ENCODE peak calls at places on chromosomes 16 and 17, in six cellular contexts. N is stomach; W is A549; E is CD4-positive, alpha-beta memory T cell; K is ovary; A is fibroblast of lung. B is an unnamed sample.
A peak's percentile ranks its signal among the peaks of the same experiment; 100 is the strongest.

GRCh38 chr16:53865492-53865863 is 161.5 kb downstream of the FTO start:
- DNase-seq in K (no peak), E (no peak), A (peak; percentile 72), W (peak; percentile 3), N (no peak), B (no peak)

GRCh38 chr17:8220783-8221662 is 10.6 kb upstream of the AURKB start:
- DNase-seq in A (peak; percentile 91), W (peak; percentile 91), N (peak; percentile 90), E (peak; percentile 84), K (peak; percentile 96), B (peak; percentile 92)

GRCh38 chr17:48102700-48103378 is 1.6 kb upstream of the CBX1 start:
- DNase-seq in E (no peak), A (no peak), W (no peak), K (no peak), N (no peak), B (no peak)

GRCh38 chr16:87956169-87956770 is 5.0 kb downstream of the BANP start:
- DNase-seq in N (no peak), K (no peak), E (peak; percentile 79), W (no peak), A (peak; percentile 71), B (no peak)

GRCh38 chr17:66865151-66865550 is 30.2 kb downstream of the CACNG5 start:
- DNase-seq in A (no peak), E (no peak), K (no peak), W (no peak), N (no peak), B (no peak)

GRCh38 chr16:75198135-75198600 is 8.8 kb downstream of the CTRB2 start:
- DNase-seq in E (no peak), N (peak; percentile 24), K (peak; percentile 2), A (no peak), W (no peak), B (no peak)

GRCh38 chr17:27985306-27985705 is 57.2 kb upstream of the NLK start:
- DNase-seq in A (no peak), N (no peak), K (no peak), W (no peak), E (no peak), B (no peak)

GRCh38 chr17:33049781-33050414 is 58.3 kb downstream of the SPACA3 start:
- DNase-seq in W (peak; percentile 76), E (peak; percentile 9), N (peak; percentile 62), A (peak; percentile 9), K (peak; percentile 29), B (peak; percentile 45)

GRCh38 chr17:37273419-37274051 is 102.2 kb upstream of the C17orf78 start:
- DNase-seq in A (peak; percentile 18), N (no peak), W (no peak), K (no peak), E (no peak), B (no peak)

GRCh38 chr17:42230225-42230624 is 35.9 kb upstream of the GHDC start:
- DNase-seq in E (no peak), A (no peak), N (no peak), W (no peak), K (no peak), B (peak; percentile 1)

GRCh38 chr17:81815646-81815985 is 11.7 kb downstream of the GCGR start:
- DNase-seq in A (no peak), E (no peak), W (no peak), K (no peak), N (no peak), B (no peak)

GRCh38 chr17:56937688-56938087 is 23.2 kb downstream of the COIL start:
- DNase-seq in W (no peak), A (no peak), E (no peak), N (no peak), K (no peak), B (no peak)

GRCh38 chr17:32335647-32336046 is 6.3 kb downstream of the C17orf75 start:
- DNase-seq in W (no peak), E (no peak), N (no peak), A (peak; percentile 89), K (no peak), B (peak; percentile 20)

DNA sequence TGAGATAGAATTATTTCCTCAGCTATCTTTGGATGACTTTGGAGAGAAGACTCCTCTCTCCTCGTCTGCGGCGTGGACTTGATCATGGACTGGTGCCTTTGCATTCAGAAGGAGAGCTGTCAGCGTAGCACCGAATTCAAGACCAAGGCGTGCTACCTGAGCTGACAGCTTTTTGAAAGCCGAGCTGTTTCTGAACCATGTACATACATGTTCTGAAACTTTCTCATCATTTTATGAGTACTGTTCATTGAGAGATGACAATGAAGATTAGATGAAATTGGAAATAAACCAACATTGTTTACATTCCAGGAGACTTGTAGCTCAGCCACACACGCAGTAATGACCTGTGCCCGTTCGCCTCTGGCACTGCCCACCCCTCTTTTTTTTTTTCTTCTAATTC is 21.5 kb upstream of the ENDOV start:
- DNase-seq in K (no peak), W (no peak), A (no peak), E (no peak), N (no peak), B (no peak)
- H3K27ac ChIP-seq in K (no peak overlapping the region), W (no peak overlapping the region), A (no peak overlapping the region), E (no peak overlapping the region), N (no peak overlapping the region), B (peak overlapping the region; percentile 71)

DNA sequence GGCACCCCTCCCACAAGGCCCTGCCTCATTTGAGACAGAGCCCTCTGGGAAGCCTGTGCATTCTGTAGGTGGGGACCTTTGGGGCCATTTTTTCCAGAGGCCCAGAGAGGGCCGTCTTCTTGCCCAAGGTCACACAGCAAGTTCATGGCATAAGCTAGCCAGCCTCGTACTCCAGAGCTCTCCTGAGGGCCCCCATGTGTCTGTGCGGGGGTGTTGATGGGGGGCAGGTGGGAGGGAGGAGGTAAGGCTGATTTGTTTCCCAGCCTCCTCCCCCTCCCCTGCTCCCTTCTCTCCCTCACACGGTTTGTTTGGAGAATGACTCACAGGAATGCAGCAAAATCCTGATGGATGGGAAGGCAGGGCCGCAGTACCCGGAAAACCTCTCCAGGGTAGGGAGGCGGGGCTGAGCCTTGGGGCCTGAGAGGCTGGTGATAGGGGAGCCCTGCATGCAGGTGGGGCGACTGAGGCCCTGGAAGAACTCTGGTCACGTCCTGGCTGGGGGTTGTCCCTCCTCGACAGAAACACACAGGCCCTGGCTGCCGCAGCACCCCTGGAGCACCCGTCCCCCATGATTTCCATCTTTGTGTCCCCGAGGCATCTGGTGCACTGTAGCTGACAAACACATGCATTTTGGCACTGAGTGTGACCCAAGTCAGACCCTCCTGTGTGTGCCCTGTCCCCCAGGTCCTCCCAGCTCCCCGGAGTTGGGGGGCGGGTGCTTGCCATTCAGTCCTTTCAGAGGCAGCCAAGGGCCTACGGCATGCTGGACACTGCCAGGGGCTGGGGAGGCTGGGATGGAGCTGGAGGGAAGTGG is 29.7 kb downstream of the RAI1 start:
- DNase-seq in K (peak; percentile 49), A (peak; percentile 94), N (peak; percentile 94), E (no peak), W (peak; percentile 99), B (peak; percentile 90)
- H3K27ac ChIP-seq in K (no peak overlapping the region), A (peak overlapping the region; percentile 91), N (peak overlapping the region; percentile 94), E (no peak overlapping the region), W (peak overlapping the region; percentile 95), B (peak overlapping the region; percentile 89)

GRCh38 chr16:17447273-17447672 is 23.5 kb downstream of the XYLT1 start:
- DNase-seq in W (no peak), A (no peak), K (no peak), N (no peak), E (no peak), B (no peak)

GRCh38 chr16:17451835-17452234 is 18.9 kb downstream of the XYLT1 start:
- DNase-seq in W (no peak), K (no peak), E (peak; percentile 41), A (no peak), N (no peak), B (no peak)

GRCh38 chr16:17446661-17447060 is 24.1 kb downstream of the XYLT1 start:
- DNase-seq in A (no peak), W (no peak), N (no peak), K (no peak), E (no peak), B (peak; percentile 44)

GRCh38 chr16:17450291-17450690 is 20.5 kb downstream of the XYLT1 start:
- DNase-seq in W (no peak), K (no peak), A (no peak), N (no peak), E (no peak), B (no peak)

DNA sequence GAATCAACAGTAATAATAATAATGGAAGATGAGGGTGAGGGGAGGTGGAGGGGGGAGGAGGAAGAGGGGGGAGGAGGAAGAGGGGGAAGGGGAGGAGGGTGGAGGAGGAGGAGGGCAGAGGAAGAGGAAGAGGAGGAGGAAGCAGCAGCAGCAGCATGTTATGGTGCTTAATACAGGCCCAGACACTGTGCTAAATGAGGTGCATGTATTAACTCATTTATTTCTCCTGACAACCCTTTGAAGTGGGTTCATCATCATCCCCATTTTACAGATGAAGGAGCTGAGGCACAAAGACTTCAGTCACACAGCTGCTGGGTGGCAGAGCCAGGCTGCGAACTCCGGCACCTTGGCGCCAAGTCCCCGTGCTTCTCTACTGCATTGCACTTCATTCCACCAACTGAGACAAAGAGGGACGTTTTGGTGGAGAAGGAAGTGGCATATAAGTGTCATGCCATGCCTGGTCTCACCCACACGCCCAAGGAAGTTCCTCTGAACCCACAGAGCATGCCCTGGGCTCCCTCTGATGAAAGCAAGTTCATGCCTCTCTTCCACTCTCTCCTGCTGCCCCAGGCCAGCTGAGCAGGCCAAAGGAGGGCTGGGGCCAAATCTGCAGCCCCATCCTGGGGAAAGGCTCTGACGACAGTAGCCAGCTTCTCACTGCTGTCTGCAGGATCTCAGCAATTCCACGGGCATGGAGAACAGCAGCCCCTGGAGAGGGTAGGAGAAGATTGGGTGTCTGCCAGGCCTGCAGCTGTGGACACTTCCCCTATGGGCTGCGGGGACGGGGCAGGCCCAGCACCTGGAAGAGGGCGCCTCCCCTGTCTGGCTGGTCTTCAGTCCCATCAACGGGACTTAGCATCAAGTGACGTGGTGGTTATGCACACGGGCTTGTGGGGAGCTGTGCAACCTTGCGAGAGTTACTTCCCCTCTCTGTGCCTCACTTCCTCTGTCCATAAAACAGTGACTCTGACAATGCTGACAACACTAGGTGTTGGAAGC is 21.8 kb downstream of the XYLT1 start:
- DNase-seq in W (no peak), E (peak; percentile 48), A (no peak), K (no peak), N (no peak), B (peak; percentile 27)
- H3K27ac ChIP-seq in W (no peak overlapping the region), E (peak overlapping the region; percentile 44), A (no peak overlapping the region), K (no peak overlapping the region), N (peak overlapping the region; percentile 70), B (no peak overlapping the region)

DNA sequence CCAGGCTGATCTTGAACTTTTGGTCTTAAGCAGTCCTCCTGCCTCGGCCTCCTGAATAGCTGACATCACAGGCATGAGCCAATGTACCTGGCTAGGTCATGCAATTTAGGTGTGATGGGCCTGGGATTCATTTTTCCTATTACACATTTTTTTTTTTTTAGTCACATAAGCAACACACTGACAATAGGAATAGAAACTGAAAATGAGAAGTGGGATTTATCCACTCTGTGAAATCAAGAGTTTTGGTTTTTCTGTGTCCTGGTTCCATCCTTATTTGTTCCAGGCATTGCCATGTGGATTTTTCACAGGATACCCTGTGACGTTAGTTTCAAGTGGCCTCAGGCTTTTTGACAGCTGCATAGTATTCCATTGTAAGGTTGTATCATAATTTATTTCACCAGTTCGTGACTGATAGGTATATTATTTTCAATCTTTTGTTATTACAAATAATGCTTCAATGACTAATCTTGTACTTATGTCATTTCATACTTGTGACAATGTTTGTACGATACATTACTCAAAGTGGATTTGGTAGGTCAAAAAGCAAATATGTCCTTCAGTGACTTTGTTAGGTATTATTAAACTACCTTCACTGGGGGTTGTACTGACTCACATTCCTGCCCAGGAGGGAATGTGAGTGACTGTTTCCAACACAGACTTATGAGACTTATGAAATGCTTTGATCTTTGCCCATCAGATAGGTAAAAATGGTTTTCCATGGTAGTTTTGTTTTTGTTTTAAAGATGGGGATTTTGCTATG is 10.6 kb downstream of the ADCY7 start:
- DNase-seq in E (no peak), K (no peak), N (no peak), W (no peak), A (no peak), B (no peak)
- H3K27ac ChIP-seq in E (peak overlapping the region; percentile 41), K (no peak overlapping the region), N (no peak overlapping the region), W (no peak overlapping the region), A (no peak overlapping the region), B (no peak overlapping the region)

GRCh38 chr16:86142801-86143236 is 243.9 kb downstream of the IRF8 start:
- DNase-seq in W (no peak), E (no peak), N (no peak), A (peak; percentile 14), K (no peak), B (no peak)
- H3K27ac ChIP-seq in W (no peak overlapping the region), E (no peak overlapping the region), N (no peak overlapping the region), A (no peak overlapping the region), K (no peak overlapping the region), B (no peak overlapping the region)

B was measured in adrenal gland.